ENCODE peak calls at places on chromosomes 7 and 10, in four cellular contexts. L, I, H and E are unnamed samples.

GRCh38 chr10:4174197-4174596 is 389.2 kb upstream of the KLF6 start:
- DNase-seq in I (no peak), H (no peak), L (no peak), E (peak; percentile 69)

GRCh38 chr10:96414303-96414702 is 55.5 kb upstream of the OPALIN start:
- DNase-seq in L (no peak), I (no peak), H (no peak), E (no peak)

GRCh38 chr7:45179666-45180065 is 22.1 kb downstream of the RAMP3 start:
- DNase-seq in H (no peak), I (no peak), L (no peak), E (no peak)

GRCh38 chr7:20653636-20654035 is 38.2 kb downstream of the ABCB5 start:
- DNase-seq in L (no peak), H (no peak), I (no peak), E (no peak)

GRCh38 chr7:55964261-55964801 is at the start of gene NIPSNAP2:
- DNase-seq in L (no peak), I (peak; percentile 80), H (peak; percentile 35), E (no peak)

GRCh38 chr7:154914580-154915380 is 88.1 kb downstream of the PAXIP1 start:
- DNase-seq in H (no peak), L (no peak), I (no peak), E (no peak)

GRCh38 chr10:89314676-89315075 is 12.8 kb downstream of the IFIT2 start:
- DNase-seq in L (no peak), H (no peak), I (no peak), E (peak; percentile 27)

GRCh38 chr7:150755473-150756099 is 18.4 kb downstream of the GIMAP5 start:
- DNase-seq in I (no peak), L (no peak), H (no peak), E (no peak)

GRCh38 chr7:11650030-11650429 is 182.0 kb downstream of the THSD7A start:
- DNase-seq in H (no peak), I (no peak), L (no peak), E (no peak)

GRCh38 chr10:7707102-7707501 is 4.0 kb downstream of the ITIH2 start:
- DNase-seq in L (no peak), I (no peak), H (no peak), E (no peak)

GRCh38 chr10:14293516-14293915 is 37.2 kb downstream of the FRMD4A start:
- DNase-seq in L (no peak), I (no peak), H (peak; percentile 17), E (no peak)

GRCh38 chr10:74913321-74913980 is 87.1 kb downstream of the KAT6B start:
- DNase-seq in L (no peak), I (no peak), H (no peak), E (no peak)

GRCh38 chr7:94907026-94907419 is 371 bp upstream of the PPP1R9A start:
- DNase-seq in I (no peak), L (no peak), H (no peak), E (no peak)

GRCh38 chr10:79103585-79103984 is 34.8 kb downstream of the ZMIZ1 start:
- DNase-seq in L (peak; percentile 75), H (no peak), I (no peak), E (no peak)

GRCh38 chr7:17123020-17123419 is 175.4 kb upstream of the AHR start:
- DNase-seq in I (peak; percentile 22), H (peak; percentile 94), L (no peak), E (peak; percentile 93)

GRCh38 chr7:80095545-80095944 is 39.1 kb upstream of the GNAI1 start:
- DNase-seq in I (no peak), L (no peak), H (peak; percentile 29), E (peak; percentile 45)

GRCh38 chr10:116861796-116862195 is 12.5 kb downstream of the ENO4 start:
- DNase-seq in H (no peak), I (no peak), L (no peak), E (no peak)